ENCODE peak calls at places on chromosomes 2 and 18, in four cellular contexts. Y, B, X and W are unnamed samples. For H3K36me3, the result is how much of the 10 kb centered on the place peaks cover.

GRCh38 chr18:55477537-55478300 is 110.3 kb downstream of the TCF4 start:
- DNase-seq in X (peak), Y (no peak), B (no peak), W (no peak)

GRCh38 chr2:178280261-178280852 is 86.0 kb downstream of the OSBPL6 start:
- DNase-seq in Y (no peak), X (peak), B (no peak), W (no peak)

GRCh38 chr2:163697846-163698637 is 37.8 kb downstream of the FIGN start:
- DNase-seq in X (no peak), Y (no peak), B (no peak), W (no peak)

GRCh38 chr2:195672674-195673073 is 15.6 kb downstream of the SLC39A10 start:
- DNase-seq in Y (no peak), B (no peak), X (no peak), W (no peak)

GRCh38 chr2:21233178-21233577 is 109.4 kb downstream of the TDRD15 start:
- DNase-seq in X (no peak), B (no peak), Y (no peak), W (no peak)

GRCh38 chr2:168210898-168211570 is 36.4 kb downstream of the STK39 start:
- DNase-seq in B (no peak), Y (no peak), X (peak), W (no peak)

GRCh38 chr18:74661690-74662089 is 64.0 kb downstream of the ZNF407 start:
- DNase-seq in X (no peak), B (no peak), Y (no peak), W (no peak)

GRCh38 chr2:195861821-195862220 is 204.8 kb downstream of the SLC39A10 start:
- DNase-seq in X (no peak), B (no peak), Y (no peak), W (no peak)

GRCh38 chr2:47040662-47041061 is 114.4 kb downstream of the STPG4 start:
- DNase-seq in B (no peak), Y (no peak), X (no peak), W (no peak)
- H3K36me3 ChIP-seq in B (under half), Y (under half), X (under half), W (under half)

GRCh38 chr2:184598313-184599053 is at the start of gene ZNF804A:
- DNase-seq in X (peak), B (peak), Y (peak), W (peak)

GRCh38 chr2:184597996-184598312 is 375 bp upstream of the ZNF804A start:
- DNase-seq in Y (no peak), X (no peak), B (no peak), W (no peak)

GRCh38 chr2:184599054-184599874 is 935 bp downstream of the ZNF804A start:
- DNase-seq in Y (no peak), X (no peak), B (no peak), W (no peak)

GRCh38 chr2:184596819-184597411 is 1.4 kb upstream of the ZNF804A start:
- DNase-seq in B (no peak), Y (no peak), X (no peak), W (no peak)

GRCh38 chr2:184597571-184597980 is 753 bp upstream of the ZNF804A start:
- DNase-seq in B (peak), Y (no peak), X (no peak), W (no peak)
- H3K4me3 ChIP-seq in B (peak), Y (peak), X (no peak), W (peak)

DNA sequence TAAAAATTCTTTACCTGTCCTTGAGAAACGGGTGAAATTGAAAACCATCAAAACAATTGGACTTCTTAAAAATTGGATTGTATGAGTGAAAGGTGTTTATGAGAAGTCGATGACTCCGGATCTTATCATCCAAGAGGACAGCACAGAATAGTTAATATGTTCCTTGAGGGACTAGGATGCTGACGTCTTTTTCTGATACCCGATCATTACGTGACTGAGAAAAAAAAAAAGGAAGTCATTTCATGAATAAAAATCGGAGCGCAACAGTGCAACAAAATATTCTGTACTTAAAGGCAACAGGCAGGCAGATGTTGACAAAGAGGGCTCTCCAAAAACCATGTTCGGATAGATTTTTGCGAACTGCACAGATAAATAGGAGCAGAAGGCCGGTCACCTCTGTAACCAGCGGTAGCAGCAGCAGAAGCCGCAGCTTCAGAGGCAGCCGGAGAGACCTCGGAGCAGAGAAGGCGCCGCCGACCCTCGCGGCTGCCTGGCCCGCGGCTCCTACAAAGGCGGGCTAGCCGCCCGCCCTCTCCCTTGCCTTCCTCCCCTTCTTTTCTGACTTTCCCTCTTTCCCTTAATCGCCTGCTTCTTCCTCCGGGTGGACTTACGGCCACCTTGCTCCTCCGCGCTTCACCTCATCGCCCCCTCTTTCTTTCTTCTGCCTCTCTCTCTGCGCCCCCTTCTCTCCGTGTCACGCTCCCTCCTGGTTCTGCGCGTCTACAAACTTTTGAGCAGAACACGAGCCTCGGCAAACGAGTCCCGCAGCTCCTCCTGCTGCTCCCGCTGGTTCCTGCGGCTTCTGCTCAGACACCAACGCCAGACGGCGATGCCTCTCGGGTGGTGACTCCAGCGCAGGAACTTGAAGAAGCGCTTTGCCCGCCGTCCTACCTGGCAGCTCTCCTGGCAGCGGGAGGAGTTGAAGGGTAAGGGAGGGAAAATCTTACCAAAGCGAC is at the start of gene ADCYAP1:
- DNase-seq in Y (no peak), X (no peak), B (no peak), W (no peak)
- TF ChIP-seq CTCF in Y (no peak), X (no peak), B (no peak), W (no peak)

GRCh38 chr2:182949572-182950189 is 83.2 kb upstream of the FRZB start:
- DNase-seq in Y (peak), B (no peak), X (peak), W (no peak)
- H3K36me3 ChIP-seq in Y (under half), B (under half), X (under half), W (under half)

GRCh38 chr18:78994531-78994930 is 14.9 kb downstream of the SALL3 start:
- DNase-seq in B (no peak), Y (no peak), X (no peak), W (no peak)

GRCh38 chr18:78994000-78994399 is 14.4 kb downstream of the SALL3 start:
- DNase-seq in X (no peak), Y (no peak), B (no peak), W (no peak)

GRCh38 chr18:78992041-78992735 is 12.6 kb downstream of the SALL3 start:
- DNase-seq in X (no peak), Y (no peak), B (no peak), W (no peak)

GRCh38 chr18:78993014-78993926 is 13.7 kb downstream of the SALL3 start:
- DNase-seq in X (no peak), B (no peak), Y (no peak), W (no peak)

DNA sequence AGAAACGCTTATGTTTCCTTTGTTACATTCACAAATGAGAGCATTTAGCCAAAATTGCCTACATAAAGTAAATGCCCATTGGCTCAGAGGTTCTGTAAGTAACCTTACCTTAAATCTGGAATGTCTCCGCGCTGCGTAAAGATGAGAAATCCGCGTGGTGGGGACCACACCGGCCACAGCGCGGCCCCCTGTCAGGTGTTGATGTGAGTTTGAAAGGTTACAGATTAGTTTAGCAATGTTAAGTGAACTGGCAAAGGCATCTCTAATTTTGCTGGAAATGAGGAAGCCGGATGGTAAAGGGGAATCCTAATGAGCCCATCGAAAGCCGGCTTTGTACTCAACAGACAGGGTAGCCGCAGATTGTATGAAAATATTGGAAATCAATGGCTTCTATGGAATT is 11.8 kb downstream of the SALL3 start:
- DNase-seq in B (no peak), X (no peak), Y (no peak), W (no peak)
- H3K4me3 ChIP-seq in B (no peak), X (no peak), Y (no peak), W (no peak)

DNA sequence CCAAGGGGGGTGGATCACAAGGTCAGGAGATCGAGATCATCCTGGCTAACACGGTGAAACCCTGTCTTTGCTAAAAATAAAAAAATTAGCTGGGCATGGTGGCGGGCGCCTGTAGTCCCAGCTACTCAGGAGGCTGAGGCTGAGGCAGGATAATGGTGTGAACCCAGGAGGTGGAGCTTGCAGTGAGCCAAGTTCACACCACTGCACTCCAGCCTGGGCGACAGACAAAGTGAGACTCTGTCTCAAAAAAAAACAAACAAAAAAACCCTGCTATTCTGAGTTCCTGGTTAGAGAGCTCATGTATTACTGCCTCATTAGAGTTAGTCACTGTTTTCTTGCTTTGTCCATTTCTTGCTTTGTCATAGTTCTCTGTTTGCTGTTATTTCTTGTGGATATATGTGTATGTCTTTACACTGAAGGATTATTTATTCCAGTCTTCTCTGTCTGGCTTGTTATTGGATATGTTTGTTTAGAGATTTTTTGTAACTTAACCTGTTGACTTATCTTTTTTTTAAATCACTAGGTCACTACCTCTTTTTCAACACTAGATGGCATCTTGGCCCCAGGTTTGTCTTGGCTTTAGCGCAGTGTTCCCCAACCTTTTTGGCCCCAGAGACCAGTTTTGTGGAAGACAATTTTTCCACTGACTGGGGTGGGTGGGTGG is 17.0 kb downstream of the TTLL4 start:
- DNase-seq in Y (no peak), B (no peak), X (peak), W (no peak)
- TF ChIP-seq CTCF in Y (no peak), B (peak), X (peak), W (peak)

DNA sequence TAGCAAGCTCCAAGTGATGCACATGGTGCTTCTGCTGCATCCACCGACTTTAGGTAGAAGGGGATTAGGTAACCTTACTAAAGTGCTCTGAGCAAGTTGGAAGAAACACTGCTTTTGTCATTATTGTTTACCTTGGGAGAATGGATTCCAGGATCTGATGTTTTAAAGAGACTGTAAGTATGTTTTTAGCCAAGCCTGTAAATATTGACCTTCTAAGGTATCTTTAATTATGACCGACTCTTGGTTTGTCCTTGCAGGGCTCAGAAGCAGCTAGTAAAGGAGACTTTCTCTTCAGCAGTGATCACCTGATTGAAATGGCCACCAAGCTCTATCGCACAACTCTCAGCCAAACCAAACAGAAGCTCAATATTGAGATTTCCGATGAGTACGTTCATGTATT is 170.7 kb downstream of the MYO1B start:
- DNase-seq in B (no peak), Y (no peak), X (no peak), W (no peak)
- H3K36me3 ChIP-seq in B (under half), Y (under half), X (half or more), W (under half)

DNA sequence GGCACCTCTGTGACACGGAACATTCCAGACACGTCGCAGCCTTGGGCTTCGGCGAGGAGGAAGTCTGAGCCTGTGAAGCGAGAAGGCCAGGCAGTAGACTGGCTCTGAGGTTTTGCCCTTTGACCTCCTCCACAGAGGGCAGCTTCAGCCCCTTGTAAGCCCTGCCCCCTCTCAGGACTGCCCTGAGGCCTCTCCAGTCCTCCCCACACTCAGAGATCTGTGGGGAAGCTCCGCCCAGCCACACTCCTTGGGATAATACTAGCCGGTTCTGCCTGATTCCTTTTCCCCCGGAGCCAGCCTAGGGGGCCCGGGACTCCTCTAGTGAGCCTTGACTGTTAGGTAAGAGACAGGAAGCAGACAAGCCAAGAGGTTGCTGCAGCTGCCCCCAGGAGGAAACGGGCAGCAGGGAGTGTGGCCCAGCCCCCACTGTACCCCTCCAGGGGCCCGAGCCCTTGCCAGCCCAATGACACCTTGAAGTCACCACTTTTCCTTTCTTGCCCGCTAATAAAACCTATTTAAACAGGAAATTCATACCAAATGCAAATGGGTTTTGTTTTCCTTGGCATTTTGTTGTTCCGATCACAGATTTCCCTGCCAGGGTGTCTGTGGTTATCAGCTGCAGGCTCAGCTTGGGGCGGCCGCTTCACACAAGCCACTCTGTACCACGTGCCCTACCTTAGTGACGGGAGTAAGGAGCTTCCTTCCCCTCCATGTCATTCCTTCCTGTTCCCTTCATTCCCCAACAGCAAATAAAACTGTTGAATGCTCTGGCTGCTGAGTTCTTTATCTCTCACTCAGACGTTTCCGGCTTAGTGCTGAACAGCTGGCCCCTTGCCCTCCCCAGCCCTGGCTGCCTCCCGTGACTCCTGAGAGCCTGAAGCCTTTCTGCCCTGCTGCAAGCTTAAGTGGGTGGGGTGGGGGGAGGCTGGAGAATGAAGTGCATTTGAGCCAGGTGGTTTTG is 124.7 kb downstream of the CABLES1 start:
- DNase-seq in Y (peak), X (peak), B (peak), W (peak)
- H3K4me3 ChIP-seq in Y (peak), X (no peak), B (peak), W (peak)

GRCh38 chr2:16525265-16525887 is 140.3 kb downstream of the CYRIA start:
- DNase-seq in Y (no peak), X (peak), B (no peak), W (no peak)
- TF ChIP-seq CTCF in Y (peak), X (peak), B (peak), W (no peak)